ENCODE peak calls at places on chromosomes 12 and 14, in ten cellular contexts. K is gastrocnemius medialis, H is IMR-90, W is heart right ventricle, C is body of pancreas, B is transverse colon, Z is uterus, Y is upper lobe of right lung, E is AG09309, Q is tibial artery. N is an unnamed sample.

GRCh38 chr12:124725099-124725498 is 138.6 kb downstream of the SCARB1 start:
- DNase-seq in K (no peak), H (no peak), W (no peak), C (no peak), B (no peak), Z (no peak), Y (no peak), E (no peak), Q (no peak), N (no peak)

GRCh38 chr12:29844667-29845066 is 60.9 kb upstream of the TMTC1 start:
- DNase-seq in K (no peak), H (peak; percentile 2), W (no peak), C (no peak), B (no peak), Z (no peak), Y (no peak), E (no peak), Q (no peak), N (no peak)

GRCh38 chr12:12718382-12718761 is 1.2 kb downstream of the CDKN1B start:
- DNase-seq in K (no peak), H (no peak), W (no peak), C (no peak), B (no peak), Z (no peak), Y (no peak), E (no peak), Q (no peak), N (no peak)

GRCh38 chr14:72704507-72704906 is 189.4 kb downstream of the DPF3 start:
- DNase-seq in K (no peak), H (no peak), W (no peak), C (no peak), B (no peak), Z (no peak), Y (no peak), E (no peak), Q (no peak), N (no peak)

GRCh38 chr14:91395998-91396660 is 21.5 kb downstream of the CCDC88C start:
- DNase-seq in K (no peak), H (no peak), W (no peak), C (no peak), B (peak; percentile 59), Z (no peak), Y (no peak), E (no peak), Q (no peak), N (no peak)

GRCh38 chr12:56728139-56728861 is 3.2 kb upstream of the NACA start:
- DNase-seq in K (no peak), H (no peak), W (no peak), C (no peak), B (no peak), Z (no peak), Y (peak; percentile 9), E (no peak), Q (no peak), N (no peak)

GRCh38 chr12:91413591-91413990 is 231.0 kb upstream of the DCN start:
- DNase-seq in K (no peak), H (no peak), W (no peak), C (no peak), B (peak; percentile 23), Z (no peak), Y (no peak), E (peak; percentile 62), Q (no peak), N (no peak)

GRCh38 chr14:94447986-94448808 is 4.4 kb downstream of the SERPINA11 start:
- DNase-seq in K (no peak), H (no peak), W (no peak), C (peak; percentile 10), B (no peak), Z (no peak), Y (no peak), E (no peak), Q (no peak), N (no peak)

GRCh38 chr12:20624718-20625117 is 70.4 kb upstream of the SLCO1C1 start:
- DNase-seq in K (no peak), H (peak; percentile 30), W (no peak), C (no peak), B (no peak), Z (no peak), Y (no peak), E (no peak), Q (no peak), N (no peak)

GRCh38 chr14:31283568-31284252 is 76.1 kb upstream of the HECTD1 start:
- DNase-seq in K (no peak), H (no peak), W (no peak), C (no peak), B (no peak), Z (no peak), Y (no peak), E (no peak), Q (no peak), N (no peak)

GRCh38 chr12:24751181-24751580 is 197.7 kb downstream of the BCAT1 start:
- DNase-seq in K (no peak), H (peak; percentile 47), W (no peak), C (no peak), B (no peak), Z (no peak), Y (no peak), E (no peak), Q (no peak), N (no peak)

GRCh38 chr14:59540852-59541251 is 35.8 kb downstream of the CCDC175 start:
- DNase-seq in K (no peak), H (no peak), W (no peak), C (no peak), B (no peak), Z (no peak), Y (no peak), E (no peak), Q (no peak), N (no peak)

GRCh38 chr14:101351769-101352168 is 209.5 kb upstream of the DIO3 start:
- DNase-seq in K (no peak), H (no peak), W (no peak), C (no peak), B (no peak), Z (no peak), Y (no peak), E (no peak), Q (no peak), N (no peak)

GRCh38 chr14:23660290-23661226 is 24.4 kb downstream of the DHRS2 start:
- DNase-seq in K (no peak), H (no peak), W (no peak), C (no peak), B (no peak), Z (no peak), Y (no peak), E (no peak), Q (no peak), N (no peak)

GRCh38 chr14:41749425-41749824 is 142.7 kb downstream of the LRFN5 start:
- DNase-seq in K (no peak), H (no peak), W (no peak), C (no peak), B (no peak), Z (no peak), Y (no peak), E (no peak), Q (no peak), N (no peak)
- H3K4me3 ChIP-seq in K (peak overlapping the region; percentile 34), H (no peak overlapping the region), W (peak overlapping the region; percentile 39), C (no peak overlapping the region), B (peak overlapping the region; percentile 11), Z (peak overlapping the region; percentile 9), Y (peak overlapping the region; percentile 43), E (no peak overlapping the region), Q (peak overlapping the region; percentile 28), N (no peak overlapping the region)

GRCh38 chr12:98698603-98699463 is 53.7 kb downstream of the APAF1 start:
- DNase-seq in K (peak; percentile 7), H (peak; percentile 59), W (peak; percentile 34), C (peak; percentile 83), B (peak; percentile 34), Z (peak; percentile 51), Y (no peak), E (peak; percentile 37), Q (no peak), N (peak; percentile 30)
- TF ChIP-seq CTCF in K (peak; percentile 44), H (peak; percentile 55), W (peak; percentile 49), C (peak; percentile 75), B (peak; percentile 49), Z (peak; percentile 44), Y (peak; percentile 58), E (peak; percentile 85), Q (peak; percentile 33), N (peak; percentile 80)

GRCh38 chr12:111393700-111394275 is 11.9 kb upstream of the SH2B3 start:
- DNase-seq in K (no peak), H (peak; percentile 42), W (peak; percentile 32), C (peak; percentile 21), B (peak; percentile 38), Z (no peak), Y (peak; percentile 88), E (no peak), Q (peak; percentile 81), N (no peak)

GRCh38 chr12:111394480-111394879 is 11.2 kb upstream of the SH2B3 start:
- DNase-seq in K (no peak), H (no peak), W (no peak), C (no peak), B (no peak), Z (no peak), Y (no peak), E (no peak), Q (no peak), N (no peak)

GRCh38 chr12:111398530-111398929 is 7.2 kb upstream of the SH2B3 start:
- DNase-seq in K (no peak), H (no peak), W (no peak), C (no peak), B (no peak), Z (no peak), Y (no peak), E (no peak), Q (no peak), N (no peak)

GRCh38 chr12:111395557-111396187 is 10.1 kb upstream of the SH2B3 start:
- DNase-seq in K (no peak), H (no peak), W (no peak), C (no peak), B (no peak), Z (no peak), Y (no peak), E (no peak), Q (no peak), N (no peak)

DNA sequence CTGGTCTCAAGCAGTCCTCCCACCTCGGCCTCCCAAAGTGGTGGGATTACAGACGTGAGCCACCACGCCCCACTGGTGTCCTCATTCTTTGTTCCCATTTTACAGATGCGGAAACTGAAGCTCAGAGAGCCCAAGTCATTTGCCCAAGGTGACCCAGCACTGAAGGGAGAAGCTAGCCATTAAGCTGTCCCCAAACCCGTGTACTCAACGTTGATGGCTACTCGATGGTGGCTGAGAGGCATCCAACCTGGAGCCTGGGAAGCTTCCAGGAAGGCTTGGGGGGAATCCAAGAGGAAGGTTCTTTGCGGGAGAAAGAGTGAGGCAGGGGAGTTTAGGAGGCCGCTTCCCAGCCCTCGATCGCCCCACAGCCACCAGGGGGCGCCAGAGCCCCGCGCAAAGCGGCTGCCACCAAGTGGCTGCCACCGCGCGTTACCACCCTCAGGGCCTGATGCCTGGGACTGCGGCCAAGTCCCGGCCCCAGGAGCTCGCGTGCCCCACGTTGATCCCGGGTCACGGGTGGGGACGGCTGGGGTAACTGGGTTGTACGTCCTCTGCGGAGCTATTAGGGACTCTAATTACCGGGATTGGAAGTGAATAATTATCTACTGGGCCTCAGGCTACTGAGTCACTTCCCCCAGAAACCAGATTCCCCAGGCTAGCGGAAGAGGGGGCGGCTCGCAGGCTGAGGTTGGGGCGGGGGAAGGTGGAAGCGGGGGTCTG is 8.8 kb upstream of the SH2B3 start:
- DNase-seq in K (peak; percentile 61), H (peak; percentile 73), W (peak; percentile 91), C (peak; percentile 88), B (peak; percentile 90), Z (peak; percentile 81), Y (peak; percentile 94), E (peak; percentile 48), Q (peak; percentile 89), N (no peak)
- H3K4me3 ChIP-seq in K (peak overlapping the region; percentile 35), H (peak overlapping the region; percentile 38), W (peak overlapping the region; percentile 38), C (no peak overlapping the region), B (no peak overlapping the region), Z (no peak overlapping the region), Y (peak overlapping the region; percentile 25), E (peak overlapping the region; percentile 1), Q (peak overlapping the region; percentile 26), N (peak overlapping the region; percentile 26)

GRCh38 chr12:107223816-107224215 is 130.5 kb upstream of the CRY1 start:
- DNase-seq in K (no peak), H (peak; percentile 51), W (no peak), C (no peak), B (no peak), Z (no peak), Y (no peak), E (peak; percentile 14), Q (no peak), N (no peak)
- TF ChIP-seq CTCF in K (no peak), H (no peak), W (no peak), C (no peak), B (no peak), Z (no peak), Y (no peak), E (no peak), Q (no peak), N (no peak)